ENCODE peak calls at places on chromosome 20, in ten cellular contexts. D is cardiac fibroblast; M is brain microvascular endothelial cell; G is NCI-H1694 treated with DMSO at 0.1 percent for 48 hours; W is Karpas-422; B is activated gamma-delta T cell treated with Interleukin-2 at 50 U/mL for 16 hours; T is activated CD4-positive, CD25-positive, alpha-beta regulatory T cell; Z is HEK293T; X is prostate gland; E is astrocyte of the spinal cord. Q is an unnamed sample.

GRCh38 chr20:38369387-38369786 is 23.1 kb downstream of the LBP start:
- DNase-seq in D (peak), M (peak), G (no peak), W (peak), B (no peak), T (no peak), Z (peak), X (no peak), E (no peak), Q (no peak)

GRCh38 chr20:49281059-49281912 is 3.4 kb upstream of the ZNFX1 start:
- DNase-seq in D (peak), M (peak), G (no peak), W (no peak), B (no peak), T (no peak), Z (no peak), X (no peak), E (no peak), Q (no peak)

GRCh38 chr20:63686492-63687321 is 9.7 kb upstream of the TNFRSF6B start:
- DNase-seq in D (peak), M (peak), G (no peak), W (no peak), B (no peak), T (no peak), Z (no peak), X (no peak), E (peak), Q (no peak)

GRCh38 chr20:16472045-16472872 is 101.0 kb downstream of the KIF16B start:
- DNase-seq in D (peak), M (peak), G (no peak), W (no peak), B (no peak), T (no peak), Z (no peak), X (no peak), E (peak), Q (no peak)

GRCh38 chr20:50579511-50579910 is 69.3 kb downstream of the PTPN1 start:
- DNase-seq in D (no peak), M (no peak), G (no peak), W (no peak), B (no peak), T (no peak), Z (no peak), X (no peak), E (no peak), Q (no peak)

GRCh38 chr20:4491643-4492042 is 230.1 kb upstream of the PRND start:
- DNase-seq in D (no peak), M (no peak), G (no peak), W (no peak), B (no peak), T (no peak), Z (no peak), X (no peak), E (no peak), Q (no peak)

GRCh38 chr20:24488064-24488799 is 18.8 kb downstream of the SYNDIG1 start:
- DNase-seq in D (no peak), M (no peak), G (no peak), W (no peak), B (no peak), T (no peak), Z (no peak), X (no peak), E (no peak), Q (no peak)

GRCh38 chr20:46308258-46309157 is at the start of gene CDH22:
- DNase-seq in D (peak), M (no peak), G (peak), W (peak), B (peak), T (no peak), Z (peak), X (peak), E (no peak), Q (no peak)

GRCh38 chr20:53495357-53495756 is 98.3 kb downstream of the ZNF217 start:
- DNase-seq in D (no peak), M (no peak), G (no peak), W (no peak), B (no peak), T (no peak), Z (no peak), X (no peak), E (no peak), Q (no peak)

GRCh38 chr20:22684763-22685443 is 100.5 kb upstream of the FOXA2 start:
- DNase-seq in D (peak), M (no peak), G (no peak), W (no peak), B (no peak), T (no peak), Z (no peak), X (no peak), E (no peak), Q (no peak)

GRCh38 chr20:13857961-13858360 is 73.1 kb downstream of the NDUFAF5 start:
- DNase-seq in D (no peak), M (no peak), G (no peak), W (no peak), B (no peak), T (no peak), Z (no peak), X (no peak), E (no peak), Q (no peak)

GRCh38 chr20:45269056-45269455 is 14.7 kb upstream of the SLPI start:
- DNase-seq in D (no peak), M (no peak), G (no peak), W (no peak), B (no peak), T (no peak), Z (no peak), X (no peak), E (no peak), Q (no peak)

GRCh38 chr20:12966468-12967085 is 42.2 kb upstream of the SPTLC3 start:
- DNase-seq in D (peak), M (peak), G (peak), W (peak), B (no peak), T (no peak), Z (no peak), X (no peak), E (peak), Q (no peak)

GRCh38 chr20:50558483-50558925 is 48.3 kb downstream of the PTPN1 start:
- DNase-seq in D (peak), M (peak), G (no peak), W (no peak), B (no peak), T (no peak), Z (no peak), X (no peak), E (peak), Q (no peak)

GRCh38 chr20:18466574-18466893 is 296 bp downstream of the DZANK1 start:
- DNase-seq in D (no peak), M (no peak), G (no peak), W (no peak), B (no peak), T (no peak), Z (no peak), X (no peak), E (no peak), Q (no peak)

GRCh38 chr20:63873477-63873971 is 8.5 kb downstream of the TPD52L2 start:
- DNase-seq in D (peak), M (peak), G (no peak), W (no peak), B (no peak), T (no peak), Z (no peak), X (no peak), E (peak), Q (no peak)

GRCh38 chr20:37955511-37955910 is 52.6 kb downstream of the VSTM2L start:
- DNase-seq in D (no peak), M (no peak), G (no peak), W (no peak), B (no peak), T (no peak), Z (no peak), X (no peak), E (no peak), Q (no peak)

GRCh38 chr20:1469306-1469905 is 2.8 kb upstream of the NSFL1C start:
- DNase-seq in D (no peak), M (no peak), G (no peak), W (no peak), B (no peak), T (no peak), Z (no peak), X (no peak), E (no peak), Q (no peak)

GRCh38 chr20:46129955-46130481 is 11.9 kb downstream of the CD40 start:
- DNase-seq in D (no peak), M (no peak), G (peak), W (no peak), B (no peak), T (no peak), Z (no peak), X (no peak), E (no peak), Q (no peak)

GRCh38 chr20:1524004-1524403 is 32.8 kb upstream of the SIRPB2 start:
- DNase-seq in D (no peak), M (no peak), G (no peak), W (no peak), B (no peak), T (no peak), Z (no peak), X (no peak), E (no peak), Q (no peak)

GRCh38 chr20:39630215-39630614 is 668.1 kb downstream of the DHX35 start:
- DNase-seq in D (no peak), M (no peak), G (no peak), W (no peak), B (no peak), T (no peak), Z (no peak), X (no peak), E (no peak), Q (no peak)

GRCh38 chr20:52469143-52469542 is 277.6 kb upstream of the ZFP64 start:
- DNase-seq in D (no peak), M (no peak), G (no peak), W (no peak), B (no peak), T (no peak), Z (no peak), X (no peak), E (no peak), Q (no peak)

GRCh38 chr20:37347891-37348642 is 2.1 kb downstream of the SRC start:
- DNase-seq in D (no peak), M (no peak), G (no peak), W (no peak), B (no peak), T (no peak), Z (no peak), X (no peak), E (no peak), Q (no peak)

GRCh38 chr20:50982372-50982771 is 23.8 kb downstream of the MOCS3 start:
- DNase-seq in D (peak), M (peak), G (no peak), W (no peak), B (no peak), T (no peak), Z (no peak), X (peak), E (peak), Q (no peak)

GRCh38 chr20:16491277-16491912 is 81.9 kb downstream of the KIF16B start:
- DNase-seq in D (no peak), M (no peak), G (no peak), W (no peak), B (no peak), T (no peak), Z (no peak), X (no peak), E (no peak), Q (no peak)

GRCh38 chr20:54123587-54124180 is 50.1 kb downstream of the CYP24A1 start:
- DNase-seq in D (peak), M (peak), G (no peak), W (no peak), B (no peak), T (no peak), Z (no peak), X (peak), E (peak), Q (no peak)

GRCh38 chr20:17969276-17969883 is 562 bp downstream of the MGME1 start:
- DNase-seq in D (peak), M (no peak), G (peak), W (peak), B (peak), T (no peak), Z (no peak), X (peak), E (no peak), Q (no peak)

GRCh38 chr20:38893056-38893455 is 33.2 kb upstream of the FAM83D start:
- DNase-seq in D (no peak), M (no peak), G (no peak), W (no peak), B (no peak), T (no peak), Z (no peak), X (no peak), E (no peak), Q (no peak)

GRCh38 chr20:25139061-25139705 is 56.3 kb upstream of the ENTPD6 start:
- DNase-seq in D (no peak), M (no peak), G (peak), W (peak), B (no peak), T (no peak), Z (no peak), X (peak), E (no peak), Q (no peak)

GRCh38 chr20:51309128-51309527 is 233.4 kb downstream of the NFATC2 start:
- DNase-seq in D (no peak), M (no peak), G (no peak), W (no peak), B (no peak), T (no peak), Z (no peak), X (no peak), E (no peak), Q (no peak)

Q was measured in NCI-H2081 treated with DMSO at 0.1 percent for 48 hours.